ENCODE peak calls at places on chromosomes 12 and 14, in seven cellular contexts. B is body of pancreas; S is pancreas; D is CD8-positive, alpha-beta memory T cell; V is GM12864; N is CD4-positive, CD25-positive, alpha-beta regulatory T cell; U is heart right ventricle. Q is an unnamed sample.

GRCh38 chr14:96903444-96904023 is 106.4 kb downstream of the VRK1 start:
- DNase-seq in D (no peak), S (no peak), V (no peak), N (no peak), B (no peak), U (no peak), Q (no peak)

GRCh38 chr12:60168441-60168840 is 572.6 kb downstream of the SLC16A7 start:
- DNase-seq in B (no peak), N (no peak), D (no peak), U (no peak), S (no peak), V (no peak), Q (no peak)

GRCh38 chr12:53065470-53065869 is 13.7 kb downstream of the SPRYD3 start:
- DNase-seq in N (no peak), V (no peak), B (peak; percentile 2), D (no peak), S (no peak), U (no peak), Q (no peak)

GRCh38 chr12:54126696-54127537 is 61.9 kb downstream of the SMUG1 start:
- DNase-seq in V (no peak), S (peak; percentile 66), U (peak; percentile 69), B (peak; percentile 39), N (no peak), D (no peak), Q (peak; percentile 46)

GRCh38 chr12:94534761-94535613 is 75.3 kb upstream of the CEP83 start:
- DNase-seq in B (no peak), U (no peak), S (no peak), N (no peak), D (no peak), V (no peak), Q (no peak)

GRCh38 chr14:90400904-90401561 is 4.2 kb downstream of the CALM1 start:
- DNase-seq in B (no peak), U (no peak), V (no peak), N (no peak), S (no peak), D (no peak), Q (no peak)

GRCh38 chr14:34981743-34982420 is 910 bp upstream of the SRP54 start:
- DNase-seq in V (no peak), B (peak; percentile 9), D (peak; percentile 15), N (no peak), S (no peak), U (no peak), Q (peak; percentile 21)

GRCh38 chr12:46667547-46667946 is 158.2 kb downstream of the SLC38A4 start:
- DNase-seq in U (no peak), B (no peak), N (no peak), S (no peak), D (no peak), V (no peak), Q (no peak)

GRCh38 chr12:44584625-44585024 is 291.5 kb downstream of the NELL2 start:
- DNase-seq in D (no peak), B (no peak), V (no peak), N (no peak), S (no peak), U (no peak), Q (no peak)

GRCh38 chr12:4855121-4855924 is 54.4 kb upstream of the KCNA1 start:
- DNase-seq in N (peak; percentile 58), V (peak; percentile 45), U (no peak), B (peak; percentile 80), D (no peak), S (no peak), Q (peak; percentile 19)

GRCh38 chr14:26281280-26281998 is 316.4 kb downstream of the NOVA1 start:
- DNase-seq in N (no peak), D (no peak), S (no peak), U (no peak), V (no peak), B (no peak), Q (no peak)

GRCh38 chr14:33016611-33017010 is 77.9 kb downstream of the NPAS3 start:
- DNase-seq in D (no peak), U (no peak), S (no peak), B (no peak), N (no peak), V (no peak), Q (no peak)

GRCh38 chr12:87234898-87235297 is 794.3 kb downstream of the C12orf50 start:
- DNase-seq in D (no peak), B (no peak), U (no peak), S (no peak), N (no peak), V (no peak), Q (no peak)

GRCh38 chr12:40315375-40315774 is 90.6 kb downstream of the LRRK2 start:
- DNase-seq in B (no peak), V (no peak), S (no peak), N (no peak), U (no peak), D (no peak), Q (no peak)

GRCh38 chr12:83997425-83997824 is 915.2 kb downstream of the SLC6A15 start:
- DNase-seq in B (no peak), S (no peak), N (no peak), V (no peak), U (no peak), D (no peak), Q (no peak)

GRCh38 chr14:62763951-62764350 is 281.3 kb downstream of the KCNH5 start:
- DNase-seq in B (no peak), S (no peak), V (no peak), D (no peak), U (no peak), N (no peak), Q (no peak)

DNA sequence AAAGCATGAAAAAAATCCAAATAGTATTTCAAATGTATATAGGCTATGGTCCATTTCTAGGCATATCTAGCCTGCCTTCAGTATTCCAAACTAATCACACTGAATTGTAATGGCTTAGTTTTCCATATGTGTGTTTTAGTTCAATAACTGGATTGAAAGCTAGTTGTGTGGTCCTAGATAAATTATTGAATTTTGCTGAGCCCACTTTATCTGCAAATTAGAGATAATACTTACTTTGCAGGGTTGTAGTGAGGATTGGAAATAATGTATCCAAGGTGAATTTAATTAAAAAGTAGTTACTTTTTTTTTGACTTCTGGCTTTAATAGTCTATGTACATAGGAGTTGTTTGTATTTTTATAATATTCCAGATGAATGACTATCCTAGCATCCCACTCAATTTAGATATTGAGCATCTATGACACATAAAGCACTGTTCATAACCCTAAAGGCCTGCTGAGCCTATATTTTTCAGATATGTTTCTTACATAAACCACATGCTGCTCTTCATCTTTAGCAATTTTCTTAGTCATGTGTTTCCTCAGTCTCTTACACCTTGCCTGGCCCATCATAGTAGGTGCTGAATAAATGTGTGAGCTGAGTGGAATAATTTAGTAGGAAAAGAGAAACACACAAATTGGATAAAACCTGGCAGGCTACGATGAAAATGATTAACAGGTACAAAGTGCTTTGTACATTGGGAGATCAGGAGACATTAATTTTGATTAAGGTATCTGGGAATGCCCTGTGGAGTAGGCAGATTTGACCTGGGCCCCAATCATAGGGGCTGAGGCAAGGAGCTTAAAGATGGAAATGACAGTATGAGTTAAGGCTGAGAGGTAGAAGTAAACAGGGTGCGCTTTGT is 1.1 kb upstream of the ATP23 start:
- DNase-seq in U (no peak), B (no peak), N (no peak), V (no peak), D (no peak), S (no peak), Q (no peak)
- H3K4me3 ChIP-seq in U (peak overlapping the region; percentile 83), B (no peak overlapping the region), N (peak overlapping the region; percentile 78), V (peak overlapping the region; percentile 64), D (peak overlapping the region; percentile 93), S (no peak overlapping the region), Q (peak overlapping the region; percentile 78)

DNA sequence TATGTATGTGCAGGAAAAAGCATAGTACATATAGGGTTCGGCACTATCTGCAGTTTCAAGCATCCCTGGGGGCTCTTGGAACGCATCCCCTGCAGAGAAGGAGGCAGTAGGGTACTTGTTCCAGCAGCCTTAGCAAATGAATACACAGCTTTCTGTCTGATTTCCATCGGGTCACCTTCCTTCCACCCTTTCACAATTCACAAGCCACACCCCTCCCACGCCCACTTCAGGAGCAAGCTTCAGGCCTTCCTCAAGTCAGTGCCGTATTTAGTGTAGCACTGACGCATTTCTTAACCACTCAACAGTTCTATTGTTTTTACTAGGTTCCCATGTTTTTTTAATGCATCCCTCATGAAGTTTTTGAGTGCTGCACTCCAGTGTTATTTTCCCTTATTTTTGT is 64.2 kb downstream of the CLMN start:
- DNase-seq in B (peak; percentile 78), U (peak; percentile 39), V (no peak), S (no peak), D (no peak), N (no peak), Q (no peak)
- H3K4me3 ChIP-seq in B (no peak overlapping the region), U (no peak overlapping the region), V (no peak overlapping the region), S (no peak overlapping the region), D (no peak overlapping the region), N (no peak overlapping the region), Q (no peak overlapping the region)

GRCh38 chr12:89706551-89707348 is 1.9 kb downstream of the ATP2B1 start:
- DNase-seq in V (no peak), D (no peak), B (peak; percentile 19), N (no peak), U (peak; percentile 13), S (no peak), Q (no peak)
- H3K4me3 ChIP-seq in V (peak overlapping the region; percentile 67), D (peak overlapping the region; percentile 78), B (no peak overlapping the region), N (peak overlapping the region; percentile 97), U (peak overlapping the region; percentile 78), S (peak overlapping the region; percentile 82), Q (peak overlapping the region; percentile 95)

GRCh38 chr12:30197392-30198047 is 413.8 kb upstream of the TMTC1 start:
- DNase-seq in B (no peak), N (no peak), S (no peak), D (no peak), U (no peak), V (no peak), Q (no peak)

GRCh38 chr12:30200864-30201263 is 417.1 kb upstream of the TMTC1 start:
- DNase-seq in D (no peak), B (no peak), N (no peak), S (peak; percentile 59), V (no peak), U (no peak), Q (no peak)

GRCh38 chr12:30203981-30204380 is 420.2 kb upstream of the TMTC1 start:
- DNase-seq in U (no peak), V (no peak), N (no peak), B (no peak), S (no peak), D (no peak), Q (no peak)

GRCh38 chr12:30202521-30203259 is 418.9 kb upstream of the TMTC1 start:
- DNase-seq in D (no peak), U (no peak), N (no peak), S (no peak), B (no peak), V (no peak), Q (no peak)

DNA sequence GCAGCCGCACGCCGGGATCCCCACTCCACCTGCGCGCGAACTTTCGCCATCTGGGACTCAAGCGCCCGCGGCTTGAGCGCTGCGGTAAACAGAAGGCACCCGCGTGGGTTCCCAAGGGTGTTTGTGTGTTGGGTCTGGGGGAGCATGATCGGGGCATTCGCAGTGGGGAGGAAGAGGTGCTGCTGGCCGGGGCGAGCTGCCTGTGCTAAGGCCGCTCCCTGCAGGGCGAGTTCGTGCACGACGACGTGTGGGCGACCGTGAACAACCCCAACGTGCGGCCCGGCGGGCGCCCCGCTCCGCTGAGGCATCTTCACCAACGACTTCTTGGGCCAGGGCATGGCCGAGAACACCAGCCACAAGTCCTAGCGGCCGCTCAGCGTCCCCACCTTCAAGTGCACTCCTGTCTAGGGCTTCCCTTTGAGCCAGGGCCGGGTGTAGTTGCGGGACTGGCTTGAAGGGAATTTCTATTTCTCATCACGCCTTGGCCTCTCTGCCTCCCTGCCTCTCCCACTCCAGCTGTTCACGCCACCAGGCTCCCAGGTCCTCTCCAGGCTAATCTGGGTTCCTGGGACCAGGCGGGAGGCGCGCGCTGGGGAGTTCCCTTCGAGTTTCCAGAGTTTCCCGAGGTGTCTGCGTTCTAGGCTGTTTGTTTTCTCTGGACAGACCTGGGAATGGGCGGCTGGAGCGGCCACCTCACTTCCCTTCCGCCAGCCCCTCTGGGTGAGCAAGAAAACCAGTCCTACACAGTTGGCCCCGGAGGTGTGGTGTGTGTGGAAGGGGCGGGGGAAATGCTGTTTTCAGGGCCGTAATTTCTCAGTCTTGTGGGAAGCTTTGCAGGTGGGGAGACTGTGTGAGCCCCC is 417.8 kb upstream of the TMTC1 start:
- DNase-seq in D (no peak), N (no peak), V (no peak), U (peak; percentile 12), S (peak; percentile 62), B (no peak), Q (no peak)
- H3K4me3 ChIP-seq in D (no peak overlapping the region), N (no peak overlapping the region), V (no peak overlapping the region), U (peak overlapping the region; percentile 47), S (no peak overlapping the region), B (no peak overlapping the region), Q (peak overlapping the region; percentile 25)